ENCODE peak calls at places on chromosomes 1 and 21, in ten cellular contexts. R, V, T, O, Y, N, U, L, I and W are unnamed samples. For H3K4me1, the result is how much of the 10 kb centered on the place peaks cover.

GRCh38 chr1:235087906-235088305 is 40.7 kb downstream of the TOMM20 start:
- DNase-seq in R (no peak), V (no peak), T (no peak), O (no peak), Y (no peak), N (no peak), U (no peak), L (no peak), I (no peak), W (no peak)

GRCh38 chr1:26083246-26083645 is 15.8 kb upstream of the TRIM63 start:
- DNase-seq in R (no peak), V (peak), T (no peak), O (no peak), Y (no peak), N (no peak), U (no peak), L (peak), I (no peak), W (no peak)

GRCh38 chr1:61230523-61230922 is 148.2 kb downstream of the NFIA start:
- DNase-seq in R (no peak), V (no peak), T (no peak), O (no peak), Y (no peak), N (no peak), U (no peak), L (no peak), I (peak), W (no peak)

GRCh38 chr1:208223136-208223535 is 21.0 kb downstream of the PLXNA2 start:
- DNase-seq in R (no peak), V (no peak), T (no peak), O (no peak), Y (no peak), N (no peak), U (peak), L (no peak), I (no peak), W (no peak)

GRCh38 chr1:193539731-193540459 is 353.5 kb upstream of the B3GALT2 start:
- DNase-seq in R (no peak), V (no peak), T (no peak), O (peak), Y (no peak), N (no peak), U (no peak), L (no peak), I (peak), W (no peak)

GRCh38 chr1:21669033-21669286 is 197 bp downstream of the RAP1GAP start:
- DNase-seq in R (no peak), V (no peak), T (peak), O (no peak), Y (no peak), N (no peak), U (no peak), L (no peak), I (no peak), W (no peak)

GRCh38 chr1:57406428-57406827 is 17.4 kb downstream of the DAB1 start:
- DNase-seq in R (no peak), V (no peak), T (no peak), O (no peak), Y (no peak), N (no peak), U (no peak), L (no peak), I (no peak), W (no peak)

GRCh38 chr1:32250893-32251716 is at the start of gene LCK:
- DNase-seq in R (no peak), V (no peak), T (no peak), O (peak), Y (peak), N (no peak), U (no peak), L (no peak), I (peak), W (no peak)

GRCh38 chr1:999797-1000356 is at the start of gene HES4:
- DNase-seq in R (peak), V (peak), T (peak), O (peak), Y (peak), N (peak), U (peak), L (peak), I (peak), W (peak)

GRCh38 chr1:61171346-61171745 is 89.0 kb downstream of the NFIA start:
- DNase-seq in R (no peak), V (no peak), T (no peak), O (no peak), Y (no peak), N (no peak), U (no peak), L (no peak), I (no peak), W (no peak)

GRCh38 chr1:80533178-80533577 is 1267.6 kb upstream of the ADGRL2 start:
- DNase-seq in R (no peak), V (no peak), T (no peak), O (no peak), Y (no peak), N (no peak), U (peak), L (no peak), I (no peak), W (no peak)

DNA sequence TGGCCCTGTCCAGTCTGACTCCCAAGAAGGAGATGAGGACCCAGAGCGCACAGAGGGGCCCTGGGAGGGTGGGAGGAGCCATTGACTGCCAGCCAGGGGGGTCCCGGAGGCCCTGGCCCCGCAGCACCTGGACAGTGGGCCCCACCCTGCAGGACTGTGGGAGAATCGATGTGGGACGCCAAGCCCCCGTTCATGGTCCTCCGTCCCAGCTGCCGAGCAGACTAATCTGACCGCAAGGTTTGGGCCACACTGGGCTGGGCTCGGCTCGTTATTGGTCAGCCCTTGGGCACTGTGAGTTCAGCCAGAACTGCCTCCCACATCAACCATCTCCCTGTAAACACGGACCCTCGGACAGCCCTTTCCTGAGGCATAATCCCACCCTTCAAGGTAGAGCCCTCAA is 16.1 kb upstream of the POFUT2 start:
- DNase-seq in R (no peak), V (no peak), T (no peak), O (no peak), Y (no peak), N (peak), U (no peak), L (no peak), I (no peak), W (no peak)
- H3K4me1 ChIP-seq in R (under half), V (under half), T (under half), O (under half), Y (under half), N (under half), U (half or more), L (under half), I (under half), W (under half)

GRCh38 chr21:42171091-42172053 is 47.6 kb upstream of the ABCG1 start:
- DNase-seq in R (no peak), V (peak), T (no peak), O (no peak), Y (no peak), N (no peak), U (no peak), L (peak), I (peak), W (no peak)

GRCh38 chr21:42172596-42173483 is 46.1 kb upstream of the ABCG1 start:
- DNase-seq in R (no peak), V (no peak), T (no peak), O (no peak), Y (no peak), N (no peak), U (no peak), L (no peak), I (no peak), W (no peak)

GRCh38 chr21:42176864-42177263 is 42.1 kb upstream of the ABCG1 start:
- DNase-seq in R (no peak), V (no peak), T (no peak), O (no peak), Y (no peak), N (no peak), U (no peak), L (no peak), I (no peak), W (no peak)

GRCh38 chr21:42175110-42175710 is 43.7 kb upstream of the ABCG1 start:
- DNase-seq in R (no peak), V (no peak), T (no peak), O (no peak), Y (no peak), N (no peak), U (no peak), L (no peak), I (no peak), W (no peak)

DNA sequence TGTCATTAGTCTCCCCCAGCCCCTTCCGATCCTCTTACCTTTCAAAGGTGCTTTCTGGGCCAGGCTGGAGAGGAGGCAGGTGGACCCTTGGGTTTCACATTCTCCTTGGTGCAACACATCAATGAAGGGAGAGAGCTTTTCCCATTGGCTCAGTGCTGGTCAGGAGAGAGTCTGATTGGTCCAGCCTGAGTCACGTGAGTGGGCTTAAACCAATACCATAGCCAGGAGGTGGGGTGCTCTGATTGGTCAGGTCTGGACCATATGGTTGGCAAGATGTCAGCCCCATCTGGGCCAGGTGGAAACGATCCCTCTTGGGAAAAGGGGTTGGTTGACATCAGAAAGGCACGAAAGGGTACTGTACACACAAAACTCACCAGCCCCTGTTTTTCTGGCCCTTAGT is 44.8 kb upstream of the ABCG1 start:
- DNase-seq in R (no peak), V (no peak), T (no peak), O (no peak), Y (no peak), N (no peak), U (no peak), L (no peak), I (no peak), W (no peak)
- H3K27ac ChIP-seq in R (no peak), V (no peak), T (no peak), O (no peak), Y (no peak), N (no peak), U (no peak), L (no peak), I (no peak), W (no peak)

DNA sequence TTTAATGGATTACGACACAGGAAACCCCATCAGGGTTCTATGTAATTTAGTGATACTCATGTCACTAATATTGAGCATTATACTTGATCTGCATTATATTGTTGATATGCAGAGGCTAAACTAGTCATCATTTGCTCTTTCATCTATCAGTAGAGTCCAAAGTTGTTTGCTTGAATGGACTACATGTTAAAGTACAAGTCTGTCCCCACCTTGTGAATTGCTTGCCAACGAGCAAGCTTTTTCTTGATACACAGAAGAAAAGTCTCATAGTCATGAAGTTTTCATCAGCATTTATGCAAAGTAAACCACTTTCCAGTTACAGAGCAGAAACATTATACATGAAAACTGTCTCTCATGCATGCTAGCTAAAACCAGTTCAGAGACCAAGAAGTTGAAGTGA is 13.1 kb downstream of the SFPQ start:
- DNase-seq in R (no peak), V (no peak), T (no peak), O (no peak), Y (no peak), N (no peak), U (no peak), L (no peak), I (no peak), W (no peak)
- H3K4me1 ChIP-seq in R (under half), V (under half), T (under half), O (under half), Y (under half), N (under half), U (under half), L (under half), I (under half), W (under half)

GRCh38 chr1:185440877-185441276 is 123.8 kb upstream of the IVNS1ABP start:
- DNase-seq in R (peak), V (no peak), T (no peak), O (no peak), Y (no peak), N (no peak), U (peak), L (no peak), I (no peak), W (no peak)
- H3K27ac ChIP-seq in R (no peak), V (no peak), T (no peak), O (no peak), Y (no peak), N (no peak), U (peak), L (no peak), I (no peak), W (no peak)